ENCODE peak calls at places on chromosomes 3 and 15, in eight cellular contexts. P is mesendoderm, A is A549, K is GM23338, F is neural progenitor cell, J is OCI-LY7, T is astrocyte, G is endothelial cell of umbilical vein. Z is an unnamed sample.

GRCh38 chr15:73782339-73782979 is 29.3 kb upstream of the INSYN1 start:
- DNase-seq in P (no peak), A (no peak), K (no peak), F (no peak), J (no peak), T (no peak), G (no peak), Z (no peak)

GRCh38 chr3:66095295-66096001 is 56.7 kb upstream of the MAGI1 start:
- DNase-seq in P (no peak), A (no peak), K (no peak), F (no peak), J (no peak), T (no peak), G (no peak), Z (peak)

GRCh38 chr3:127987309-127987995 is 64.8 kb upstream of the SEC61A1 start:
- DNase-seq in P (no peak), A (no peak), K (no peak), F (no peak), J (no peak), T (no peak), G (no peak), Z (no peak)

GRCh38 chr15:67383903-67384302 is 129.3 kb downstream of the IQCH start:
- DNase-seq in P (peak), A (no peak), K (no peak), F (no peak), J (peak), T (no peak), G (no peak), Z (no peak)

GRCh38 chr3:197590313-197590962 is 34.7 kb upstream of the BDH1 start:
- DNase-seq in P (no peak), A (no peak), K (no peak), F (no peak), J (no peak), T (no peak), G (no peak), Z (peak)

GRCh38 chr3:106635271-106635670 is 742.0 kb upstream of the CCDC54 start:
- DNase-seq in P (no peak), A (no peak), K (no peak), F (no peak), J (no peak), T (peak), G (no peak), Z (peak)

GRCh38 chr3:126995254-126995770 is 12.4 kb downstream of the PLXNA1 start:
- DNase-seq in P (no peak), A (no peak), K (no peak), F (no peak), J (no peak), T (no peak), G (no peak), Z (no peak)

GRCh38 chr15:56524915-56525314 is 60.0 kb upstream of the MNS1 start:
- DNase-seq in P (no peak), A (no peak), K (no peak), F (no peak), J (no peak), T (peak), G (no peak), Z (peak)

GRCh38 chr15:71003314-71003713 is 110.7 kb downstream of the LRRC49 start:
- DNase-seq in P (no peak), A (no peak), K (no peak), F (no peak), J (no peak), T (peak), G (peak), Z (peak)

GRCh38 chr3:9037113-9037715 is 73.9 kb upstream of the RAD18 start:
- DNase-seq in P (no peak), A (no peak), K (no peak), F (no peak), J (no peak), T (no peak), G (no peak), Z (no peak)

GRCh38 chr15:26113296-26113695 is 250.2 kb upstream of the ATP10A start:
- DNase-seq in P (no peak), A (no peak), K (peak), F (no peak), J (no peak), T (no peak), G (no peak), Z (no peak)

GRCh38 chr3:11238880-11239279 is 33.3 kb upstream of the ATG7 start:
- DNase-seq in P (no peak), A (no peak), K (no peak), F (no peak), J (no peak), T (peak), G (peak), Z (no peak)

GRCh38 chr3:64098686-64099085 is 75.4 kb upstream of the PSMD6 start:
- DNase-seq in P (no peak), A (no peak), K (no peak), F (no peak), J (no peak), T (no peak), G (no peak), Z (peak)

GRCh38 chr3:171183042-171183441 is 156.5 kb upstream of the SLC2A2 start:
- DNase-seq in P (peak), A (peak), K (no peak), F (no peak), J (no peak), T (no peak), G (no peak), Z (no peak)

GRCh38 chr15:100245855-100246254 is 95.9 kb downstream of the ADAMTS17 start:
- DNase-seq in P (no peak), A (no peak), K (no peak), F (peak), J (no peak), T (no peak), G (no peak), Z (no peak)

GRCh38 chr3:76438971-76439370 is 600.9 kb upstream of the ROBO2 start:
- DNase-seq in P (peak), A (no peak), K (no peak), F (no peak), J (no peak), T (peak), G (no peak), Z (no peak)

GRCh38 chr3:190848891-190849290 is 13.6 kb downstream of the GMNC start:
- DNase-seq in P (peak), A (no peak), K (no peak), F (no peak), J (no peak), T (peak), G (no peak), Z (no peak)

GRCh38 chr15:58522391-58522790 is 90.6 kb downstream of the LIPC start:
- DNase-seq in P (no peak), A (no peak), K (no peak), F (no peak), J (no peak), T (no peak), G (no peak), Z (no peak)

GRCh38 chr3:48398701-48399386 is 26.8 kb downstream of the FBXW12 start:
- DNase-seq in P (no peak), A (no peak), K (no peak), F (no peak), J (no peak), T (no peak), G (no peak), Z (peak)

GRCh38 chr3:20798666-20799065 is 612.7 kb upstream of the SGO1 start:
- DNase-seq in P (no peak), A (no peak), K (no peak), F (no peak), J (no peak), T (no peak), G (no peak), Z (no peak)

GRCh38 chr15:88648357-88649214 is 9.8 kb downstream of the ISG20 start:
- DNase-seq in P (no peak), A (no peak), K (no peak), F (no peak), J (no peak), T (peak), G (no peak), Z (no peak)

GRCh38 chr15:90889736-90890456 is 5.6 kb downstream of the FES start:
- DNase-seq in P (no peak), A (no peak), K (no peak), F (no peak), J (no peak), T (no peak), G (no peak), Z (peak)

DNA sequence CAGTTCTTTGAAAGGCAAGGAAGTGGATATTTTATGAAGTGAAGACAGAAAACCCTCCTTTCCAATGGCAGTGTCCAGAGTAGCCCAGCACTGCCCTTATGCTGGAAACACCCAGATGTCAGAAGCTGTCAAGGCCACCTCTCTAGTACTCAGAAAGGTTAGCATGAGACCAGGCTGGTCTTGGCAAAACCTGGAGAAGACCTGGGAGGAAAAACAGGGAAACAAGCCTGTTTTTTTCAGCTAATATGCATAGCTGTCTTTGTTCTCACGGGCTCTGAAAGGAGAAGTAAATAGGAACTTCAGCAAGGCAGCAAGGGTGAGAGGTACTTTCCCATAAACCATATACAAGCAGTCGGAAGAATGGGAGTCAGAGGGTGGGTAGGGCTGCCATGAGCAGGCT is 55.9 kb downstream of the HEG1 start:
- DNase-seq in P (no peak), A (no peak), K (no peak), F (no peak), J (no peak), T (no peak), G (peak), Z (no peak)
- H3K27ac ChIP-seq in P (no peak), A (no peak), K (peak), F (no peak), J (no peak), T (no peak), G (no peak), Z (no peak)

DNA sequence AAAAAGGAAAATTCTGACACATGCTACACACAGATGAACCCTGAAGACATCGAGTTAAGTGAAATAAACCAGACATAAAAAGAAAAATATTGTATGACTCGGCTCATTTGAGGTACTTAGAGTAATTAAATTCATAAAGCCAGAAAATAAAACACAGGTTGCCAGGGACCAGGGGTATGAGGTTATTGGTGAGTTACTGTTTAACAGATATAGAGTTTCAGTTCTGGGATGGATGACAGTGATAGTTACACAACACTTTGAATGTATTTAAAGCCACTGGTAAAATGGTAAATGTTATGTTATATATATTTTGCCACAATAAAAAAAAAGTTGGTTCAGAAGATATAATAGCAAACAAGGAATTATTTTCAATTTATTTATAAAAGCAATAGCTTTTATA is 436.1 kb upstream of the WNT5A start:
- DNase-seq in P (no peak), A (no peak), K (no peak), F (no peak), J (no peak), T (no peak), G (no peak), Z (no peak)
- H3K4me2 ChIP-seq in P (no peak), A (no peak), K (no peak), F (no peak), J (no peak), T (no peak), G (no peak), Z (no peak)

GRCh38 chr3:143132246-143132980 is 12.8 kb downstream of the CHST2 start:
- DNase-seq in P (no peak), A (no peak), K (no peak), F (no peak), J (no peak), T (no peak), G (no peak), Z (no peak)

GRCh38 chr3:143134446-143134845 is 14.9 kb downstream of the CHST2 start:
- DNase-seq in P (no peak), A (no peak), K (no peak), F (no peak), J (no peak), T (peak), G (peak), Z (no peak)

GRCh38 chr3:143138948-143139347 is 19.4 kb downstream of the CHST2 start:
- DNase-seq in P (no peak), A (no peak), K (no peak), F (no peak), J (no peak), T (no peak), G (no peak), Z (no peak)

GRCh38 chr3:143137637-143138036 is 18.1 kb downstream of the CHST2 start:
- DNase-seq in P (no peak), A (no peak), K (no peak), F (no peak), J (no peak), T (no peak), G (no peak), Z (no peak)

GRCh38 chr3:143135150-143135549 is 15.6 kb downstream of the CHST2 start:
- DNase-seq in P (peak), A (peak), K (no peak), F (no peak), J (no peak), T (peak), G (peak), Z (peak)
- H3K27ac ChIP-seq in P (no peak), A (no peak), K (no peak), F (no peak), J (no peak), T (peak), G (peak), Z (peak)

GRCh38 chr15:60421544-60421943 is 23.8 kb upstream of the ANXA2 start:
- DNase-seq in P (no peak), A (no peak), K (no peak), F (no peak), J (no peak), T (peak), G (peak), Z (no peak)
- H3K4me2 ChIP-seq in P (no peak), A (peak), K (no peak), F (no peak), J (no peak), T (peak), G (peak), Z (peak)

GRCh38 chr3:122235147-122235546 is 51.7 kb downstream of the CASR start:
- DNase-seq in P (no peak), A (no peak), K (no peak), F (no peak), J (no peak), T (no peak), G (no peak), Z (no peak)

GRCh38 chr3:122233109-122233952 is 49.9 kb downstream of the CASR start:
- DNase-seq in P (no peak), A (no peak), K (no peak), F (no peak), J (peak), T (no peak), G (no peak), Z (no peak)

GRCh38 chr3:122232485-122232884 is 49.0 kb downstream of the CASR start:
- DNase-seq in P (no peak), A (no peak), K (no peak), F (no peak), J (no peak), T (no peak), G (no peak), Z (no peak)

GRCh38 chr3:122231781-122232180 is 48.3 kb downstream of the CASR start:
- DNase-seq in P (no peak), A (no peak), K (no peak), F (no peak), J (no peak), T (no peak), G (no peak), Z (no peak)

GRCh38 chr3:122234117-122234516 is 50.6 kb downstream of the CASR start:
- DNase-seq in P (no peak), A (no peak), K (no peak), F (no peak), J (no peak), T (no peak), G (no peak), Z (no peak)
- H3K27ac ChIP-seq in P (no peak), A (no peak), K (no peak), F (no peak), J (no peak), T (no peak), G (no peak), Z (no peak)

GRCh38 chr3:15309662-15310335 is 22.6 kb downstream of the SH3BP5 start:
- DNase-seq in P (no peak), A (no peak), K (no peak), F (no peak), J (no peak), T (no peak), G (peak), Z (peak)
- H3K4me2 ChIP-seq in P (no peak), A (peak), K (peak), F (peak), J (no peak), T (peak), G (no peak), Z (peak)

GRCh38 chr3:151037746-151038145 is 47.7 kb upstream of the MED12L start:
- DNase-seq in P (peak), A (peak), K (no peak), F (no peak), J (no peak), T (peak), G (peak), Z (peak)
- H3K27ac ChIP-seq in P (no peak), A (no peak), K (no peak), F (no peak), J (no peak), T (peak), G (peak), Z (peak)

Z was measured in osteoblast.